ENCODE peak calls at places on chromosome 4, in six cellular contexts. G is A549, A is K562, N is HepG2, R is GM12878, E is H1. W is an unnamed sample.

GRCh38 chr4:158850800-158851644 is 82.2 kb downstream of the FNIP2 start:
- DNase-seq in G (no peak), A (peak), N (no peak), R (no peak), E (no peak), W (peak)

GRCh38 chr4:177952723-177953122 is 510.5 kb upstream of the AGA start:
- DNase-seq in G (no peak), A (no peak), N (no peak), R (no peak), E (no peak), W (no peak)

GRCh38 chr4:101346312-101346561 is 1.1 kb downstream of the PPP3CA start:
- DNase-seq in G (no peak), A (no peak), N (peak), R (no peak), E (no peak), W (peak)

GRCh38 chr4:123546123-123546654 is 149.6 kb downstream of the SPRY1 start:
- DNase-seq in G (no peak), A (no peak), N (peak), R (no peak), E (no peak), W (peak)

GRCh38 chr4:185374027-185374426 is 21.7 kb downstream of the LRP2BP start:
- DNase-seq in G (no peak), A (no peak), N (no peak), R (no peak), E (no peak), W (no peak)

GRCh38 chr4:142404191-142404611 is 441.9 kb downstream of the INPP4B start:
- DNase-seq in G (peak), A (no peak), N (no peak), R (no peak), E (no peak), W (no peak)

GRCh38 chr4:80305466-80305865 is 30.1 kb upstream of the CFAP299 start:
- DNase-seq in G (no peak), A (no peak), N (no peak), R (no peak), E (no peak), W (no peak)

GRCh38 chr4:41541697-41542096 is 3.7 kb downstream of the LIMCH1 start:
- DNase-seq in G (no peak), A (no peak), N (no peak), R (no peak), E (no peak), W (no peak)

GRCh38 chr4:1623390-1623789 is 60.7 kb downstream of the FAM53A start:
- DNase-seq in G (no peak), A (no peak), N (no peak), R (no peak), E (no peak), W (peak)

GRCh38 chr4:185145572-185145971 is 2.5 kb downstream of the SLC25A4 start:
- DNase-seq in G (no peak), A (no peak), N (no peak), R (no peak), E (no peak), W (no peak)

GRCh38 chr4:163810757-163811156 is 316.3 kb downstream of the TMA16 start:
- DNase-seq in G (no peak), A (no peak), N (no peak), R (peak), E (no peak), W (no peak)

GRCh38 chr4:37446016-37446415 is 201.5 kb downstream of the NWD2 start:
- DNase-seq in G (no peak), A (no peak), N (no peak), R (no peak), E (no peak), W (no peak)

GRCh38 chr4:124527364-124527763 is 185.2 kb downstream of the ANKRD50 start:
- DNase-seq in G (no peak), A (no peak), N (no peak), R (no peak), E (no peak), W (no peak)

GRCh38 chr4:145939856-145940255 is 1.2 kb upstream of the ZNF827 start:
- DNase-seq in G (no peak), A (no peak), N (no peak), R (no peak), E (no peak), W (no peak)

GRCh38 chr4:3677671-3678070 is 88.5 kb upstream of the ADRA2C start:
- DNase-seq in G (no peak), A (no peak), N (no peak), R (no peak), E (no peak), W (no peak)

GRCh38 chr4:111283066-111283677 is 660.3 kb upstream of the PITX2 start:
- DNase-seq in G (peak), A (peak), N (peak), R (no peak), E (peak), W (peak)

GRCh38 chr4:40187386-40187913 is 9.4 kb upstream of the RHOH start:
- DNase-seq in G (no peak), A (no peak), N (no peak), R (no peak), E (no peak), W (no peak)

GRCh38 chr4:1451106-1451751 is 45.0 kb upstream of the NKX1-1 start:
- DNase-seq in G (no peak), A (no peak), N (no peak), R (no peak), E (no peak), W (peak)

GRCh38 chr4:39910064-39910463 is 67.6 kb downstream of the PDS5A start:
- DNase-seq in G (no peak), A (no peak), N (no peak), R (no peak), E (no peak), W (no peak)

GRCh38 chr4:183610033-183610432 is 49.0 kb downstream of the RWDD4 start:
- DNase-seq in G (no peak), A (peak), N (no peak), R (no peak), E (no peak), W (peak)

GRCh38 chr4:42237451-42237850 is 85.0 kb upstream of the BEND4 start:
- DNase-seq in G (no peak), A (no peak), N (no peak), R (no peak), E (no peak), W (no peak)

GRCh38 chr4:148108776-148109175 is 333.4 kb downstream of the NR3C2 start:
- DNase-seq in G (no peak), A (no peak), N (no peak), R (no peak), E (no peak), W (no peak)

GRCh38 chr4:38563703-38564490 is 100.1 kb upstream of the KLF3 start:
- DNase-seq in G (no peak), A (no peak), N (no peak), R (no peak), E (no peak), W (no peak)

GRCh38 chr4:27276322-27277073 is 415.9 kb downstream of the STIM2 start:
- DNase-seq in G (no peak), A (no peak), N (no peak), R (no peak), E (no peak), W (no peak)

GRCh38 chr4:85968945-85969830 is 390.7 kb downstream of the MAPK10 start:
- DNase-seq in G (peak), A (peak), N (peak), R (no peak), E (no peak), W (peak)

GRCh38 chr4:128782076-128782715 is 27.3 kb upstream of the JADE1 start:
- DNase-seq in G (no peak), A (peak), N (peak), R (no peak), E (no peak), W (peak)

GRCh38 chr4:179128299-179128698 is 1686.1 kb upstream of the AGA start:
- DNase-seq in G (no peak), A (no peak), N (no peak), R (peak), E (no peak), W (no peak)

GRCh38 chr4:121071640-121072037 is 696 bp downstream of the NDNF start:
- DNase-seq in G (no peak), A (no peak), N (no peak), R (no peak), E (no peak), W (peak)

GRCh38 chr4:121072836-121073362 is 564 bp upstream of the NDNF start:
- DNase-seq in G (no peak), A (no peak), N (no peak), R (no peak), E (no peak), W (peak)

GRCh38 chr4:121073672-121074386 is 1.5 kb upstream of the NDNF start:
- DNase-seq in G (no peak), A (no peak), N (no peak), R (no peak), E (no peak), W (no peak)

GRCh38 chr4:121070696-121071639 is 1.4 kb downstream of the NDNF start:
- DNase-seq in G (peak), A (no peak), N (no peak), R (no peak), E (peak), W (peak)

DNA sequence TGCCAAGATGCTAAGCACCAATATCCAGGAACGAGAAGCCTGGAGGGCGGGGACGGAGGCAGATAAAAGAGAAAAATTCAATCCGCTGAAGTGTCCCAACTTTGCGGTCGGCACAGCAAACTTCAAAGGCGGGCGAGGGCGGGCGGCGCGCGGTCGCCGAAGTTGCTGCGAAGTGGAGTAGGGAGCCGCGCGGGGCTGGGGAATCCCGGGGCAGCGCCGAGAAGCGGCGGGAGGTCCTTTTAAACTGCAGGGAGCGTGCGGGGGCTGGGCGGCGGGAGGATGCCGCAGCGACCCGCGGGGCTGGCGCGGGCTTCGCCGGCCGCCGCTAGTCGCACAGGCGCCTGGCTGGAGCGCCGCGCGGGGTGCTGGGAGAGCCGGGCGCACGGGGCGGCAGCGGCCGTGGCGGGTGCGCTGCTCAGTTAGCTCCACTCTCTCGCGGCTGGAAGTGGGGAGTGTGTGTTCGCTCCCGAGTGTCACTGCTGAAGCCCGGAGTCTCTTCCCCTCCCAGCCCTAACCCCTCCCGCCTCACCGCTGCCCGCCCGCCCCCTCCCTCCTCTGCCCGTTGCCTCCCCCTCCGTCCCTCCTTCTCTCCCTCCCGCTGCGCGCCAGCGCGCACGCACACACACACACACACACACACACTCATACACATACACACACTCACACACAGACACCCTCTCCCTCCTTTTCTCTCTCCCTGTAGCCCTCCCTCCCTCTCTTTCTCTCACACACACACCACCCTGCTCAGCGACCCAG is at the start of gene NDNF:
- DNase-seq in G (no peak), A (no peak), N (peak), R (no peak), E (peak), W (peak)
- TF ChIP-seq CHD2 in G (no peak), A (no peak), N (no peak), R (no peak), E (no peak), W (no peak)

GRCh38 chr4:87584509-87584908 is 23.8 kb upstream of the DSPP start:
- DNase-seq in G (no peak), A (no peak), N (no peak), R (no peak), E (no peak), W (no peak)
- TF ChIP-seq CHD2 in G (no peak), A (no peak), N (no peak), R (no peak), E (no peak), W (no peak)

GRCh38 chr4:98950925-98951324 is 22.0 kb upstream of the EIF4E start:
- DNase-seq in G (no peak), A (peak), N (no peak), R (no peak), E (no peak), W (no peak)
- TF ChIP-seq CHD2 in G (no peak), A (no peak), N (no peak), R (no peak), E (no peak), W (no peak)

GRCh38 chr4:122099896-122100295 is 52.2 kb upstream of the BLTP1 start:
- DNase-seq in G (no peak), A (no peak), N (no peak), R (no peak), E (no peak), W (no peak)
- TF ChIP-seq CHD2 in G (no peak), A (no peak), N (no peak), R (no peak), E (no peak), W (no peak)

GRCh38 chr4:151745727-151746231 is 15.0 kb downstream of the GATB start:
- DNase-seq in G (no peak), A (peak), N (no peak), R (no peak), E (no peak), W (no peak)
- TF ChIP-seq CHD2 in G (no peak), A (no peak), N (no peak), R (no peak), E (no peak), W (no peak)

GRCh38 chr4:147088141-147088540 is 142.5 kb upstream of the TTC29 start:
- DNase-seq in G (no peak), A (no peak), N (no peak), R (no peak), E (no peak), W (no peak)
- TF ChIP-seq CHD2 in G (no peak), A (no peak), N (no peak), R (no peak), E (no peak), W (no peak)

DNA sequence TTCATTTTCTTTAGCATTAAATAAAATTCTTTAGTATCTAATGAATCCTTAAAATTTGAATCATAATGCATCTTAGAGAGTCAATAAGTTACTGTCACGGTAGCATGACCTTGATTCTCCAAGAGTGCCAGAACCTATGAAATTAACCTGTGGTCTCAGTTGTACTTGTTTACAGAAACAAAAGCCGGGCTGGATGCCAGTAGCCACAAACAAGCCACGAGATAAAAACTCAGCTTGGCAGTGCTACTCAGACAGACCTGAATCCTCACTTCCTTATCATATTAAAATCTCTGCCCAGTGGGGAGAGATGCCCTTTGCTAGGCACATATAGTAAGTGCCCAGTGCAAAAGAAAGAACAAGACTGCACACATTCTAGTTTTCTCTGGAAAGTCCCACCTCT is 968 bp upstream of the PABPC4L start:
- DNase-seq in G (no peak), A (no peak), N (no peak), R (no peak), E (no peak), W (no peak)
- TF ChIP-seq CHD2 in G (no peak), A (no peak), N (no peak), R (no peak), E (no peak), W (no peak)

DNA sequence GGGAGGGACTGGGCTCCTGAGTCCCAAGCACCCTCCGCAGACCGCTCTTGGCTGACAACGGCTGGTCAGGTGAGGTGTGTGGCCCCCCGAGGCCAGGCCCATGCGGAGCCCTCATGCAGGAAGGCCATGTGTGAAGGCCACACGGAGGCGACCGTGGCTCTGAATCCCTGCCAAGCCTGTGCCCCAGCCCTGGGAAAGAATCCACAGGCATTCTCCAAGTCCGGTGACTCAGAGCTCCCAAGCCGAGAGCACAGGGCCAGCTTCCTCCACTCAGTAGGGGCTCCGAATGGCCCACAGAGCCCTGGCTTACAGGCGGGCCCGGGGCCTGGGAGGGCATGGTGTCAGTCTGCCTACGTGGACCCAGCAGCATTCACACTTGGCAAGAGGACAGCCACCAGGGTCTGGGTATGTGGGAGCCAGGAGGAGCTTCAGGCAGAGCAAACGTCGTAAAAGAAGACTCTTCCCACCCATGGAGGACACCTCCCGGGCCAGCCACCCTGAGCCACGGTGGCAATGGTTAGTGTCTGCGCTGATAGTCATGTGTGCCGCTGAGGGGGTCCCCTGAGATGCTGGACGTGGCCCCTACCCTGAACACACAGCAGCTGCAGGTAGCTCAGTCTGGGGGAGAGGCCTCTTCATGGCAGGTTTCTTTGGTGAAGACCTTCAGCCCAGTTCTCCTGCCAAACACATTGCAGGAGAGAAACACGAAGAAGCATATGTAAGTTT is 105.7 kb downstream of the PSAPL1 start:
- DNase-seq in G (peak), A (no peak), N (no peak), R (no peak), E (no peak), W (no peak)
- TF ChIP-seq CHD2 in G (no peak), A (no peak), N (no peak), R (no peak), E (no peak), W (no peak)

DNA sequence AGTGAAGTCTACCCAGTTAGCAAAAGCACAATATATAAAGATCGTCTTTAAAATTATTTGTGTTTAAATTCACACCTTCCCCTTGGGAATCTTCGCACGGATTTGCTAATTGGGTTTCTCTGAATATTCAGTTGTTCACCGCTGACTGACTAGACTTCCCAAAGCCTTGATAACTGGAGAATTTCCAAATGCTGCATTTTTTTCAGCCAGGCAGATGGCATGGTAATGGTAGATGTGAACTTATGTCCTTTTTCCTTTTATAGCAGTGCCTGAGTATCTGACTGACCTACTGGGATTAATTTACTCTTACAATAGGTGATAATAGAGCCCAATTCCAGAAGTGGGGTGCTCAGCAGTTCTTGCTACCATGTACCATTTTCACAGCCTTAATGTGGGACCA is 548.1 kb downstream of the PACRGL start:
- DNase-seq in G (no peak), A (no peak), N (no peak), R (no peak), E (no peak), W (no peak)
- TF ChIP-seq CHD2 in G (no peak), A (no peak), N (no peak), R (no peak), E (no peak), W (no peak)